ENCODE peak calls at places on chromosome 15, in seven cellular contexts. P, F, R, I, A, N and K are unnamed samples.

GRCh38 chr15:75149911-75150709 is 51.6 kb upstream of the C15orf39 start:
- DNase-seq in P (no peak), F (peak), R (peak), I (no peak), A (no peak), N (no peak), K (no peak)

GRCh38 chr15:87154771-87155170 is 1075.1 kb downstream of the AGBL1 start:
- DNase-seq in P (no peak), F (peak), R (peak), I (no peak), A (no peak), N (no peak), K (no peak)

GRCh38 chr15:45023659-45024320 is 795 bp downstream of the SORD start:
- DNase-seq in P (peak), F (no peak), R (peak), I (no peak), A (no peak), N (no peak), K (peak)

GRCh38 chr15:68581725-68582124 is 2.9 kb downstream of the CORO2B start:
- DNase-seq in P (no peak), F (no peak), R (no peak), I (no peak), A (no peak), N (no peak), K (no peak)

GRCh38 chr15:46039703-46040102 is 404.9 kb downstream of the SQOR start:
- DNase-seq in P (no peak), F (no peak), R (no peak), I (no peak), A (no peak), N (no peak), K (no peak)

GRCh38 chr15:83671603-83672002 is 17.7 kb downstream of the ADAMTSL3 start:
- DNase-seq in P (no peak), F (no peak), R (no peak), I (no peak), A (no peak), N (no peak), K (no peak)

GRCh38 chr15:25242166-25242879 is 196.5 kb downstream of the UBE3A start:
- DNase-seq in P (no peak), F (no peak), R (no peak), I (no peak), A (no peak), N (no peak), K (no peak)

GRCh38 chr15:34023932-34024331 is 15.1 kb downstream of the AVEN start:
- DNase-seq in P (no peak), F (no peak), R (peak), I (no peak), A (no peak), N (no peak), K (no peak)

GRCh38 chr15:77634266-77634962 is 1.7 kb upstream of the LINGO1 start:
- DNase-seq in P (peak), F (peak), R (peak), I (peak), A (peak), N (peak), K (peak)

GRCh38 chr15:76533995-76534394 is 197.4 kb downstream of the ISL2 start:
- DNase-seq in P (no peak), F (peak), R (peak), I (no peak), A (no peak), N (no peak), K (no peak)

GRCh38 chr15:77840962-77841361 is 208.2 kb upstream of the LINGO1 start:
- DNase-seq in P (no peak), F (peak), R (peak), I (no peak), A (peak), N (no peak), K (no peak)

GRCh38 chr15:82921242-82921641 is 31.3 kb downstream of the HOMER2 start:
- DNase-seq in P (no peak), F (no peak), R (no peak), I (no peak), A (no peak), N (no peak), K (no peak)

GRCh38 chr15:62124176-62124952 is 40.7 kb downstream of the C2CD4B start:
- DNase-seq in P (no peak), F (peak), R (peak), I (no peak), A (no peak), N (no peak), K (no peak)

GRCh38 chr15:92205255-92205739 is 188.4 kb upstream of the ST8SIA2 start:
- DNase-seq in P (no peak), F (no peak), R (no peak), I (no peak), A (peak), N (peak), K (peak)

GRCh38 chr15:69713726-69714559 is 261.3 kb downstream of the RPLP1 start:
- DNase-seq in P (no peak), F (no peak), R (no peak), I (no peak), A (no peak), N (no peak), K (no peak)

GRCh38 chr15:69718916-69719315 is 266.3 kb downstream of the RPLP1 start:
- DNase-seq in P (no peak), F (no peak), R (no peak), I (no peak), A (no peak), N (no peak), K (no peak)

GRCh38 chr15:69718445-69718844 is 265.8 kb downstream of the RPLP1 start:
- DNase-seq in P (no peak), F (no peak), R (no peak), I (no peak), A (no peak), N (no peak), K (no peak)

GRCh38 chr15:69712999-69713398 is 260.4 kb downstream of the RPLP1 start:
- DNase-seq in P (no peak), F (no peak), R (no peak), I (no peak), A (no peak), N (no peak), K (no peak)

DNA sequence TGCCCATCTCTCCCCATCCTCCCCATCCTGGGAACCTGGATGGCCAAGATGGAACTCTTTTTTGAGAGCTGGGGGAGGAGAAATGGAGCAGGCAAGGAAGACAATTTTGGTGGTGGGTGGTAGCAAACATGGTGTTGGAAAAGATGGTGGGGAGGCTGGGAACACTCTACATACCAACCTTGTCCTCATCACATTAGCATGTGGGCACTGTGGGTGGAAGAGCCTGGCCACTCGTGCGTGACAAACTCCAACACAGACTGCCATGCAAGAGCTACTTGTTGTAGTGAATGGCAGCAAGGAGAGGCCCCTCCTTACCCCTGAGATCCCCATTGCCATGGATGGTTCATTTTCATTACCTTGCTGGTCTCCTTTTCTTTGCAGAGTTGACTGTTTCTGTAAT is 262.6 kb downstream of the RPLP1 start:
- DNase-seq in P (no peak), F (no peak), R (no peak), I (no peak), A (no peak), N (no peak), K (no peak)
- H3K18ac ChIP-seq in P (no peak), F (no peak), R (no peak), I (no peak), A (no peak), N (no peak), K (no peak)

GRCh38 chr15:85044251-85044853 is 62.7 kb downstream of the PDE8A start:
- DNase-seq in P (no peak), F (peak), R (peak), I (peak), A (peak), N (no peak), K (peak)
- H3K23ac ChIP-seq in P (no peak), F (no peak), R (peak), I (no peak), A (no peak), N (no peak), K (no peak)

GRCh38 chr15:98999233-98999632 is 8.4 kb downstream of the PGPEP1L start:
- DNase-seq in P (no peak), F (no peak), R (no peak), I (no peak), A (no peak), N (no peak), K (no peak)
- H3K18ac ChIP-seq in P (no peak), F (no peak), R (no peak), I (no peak), A (no peak), N (no peak), K (no peak)

DNA sequence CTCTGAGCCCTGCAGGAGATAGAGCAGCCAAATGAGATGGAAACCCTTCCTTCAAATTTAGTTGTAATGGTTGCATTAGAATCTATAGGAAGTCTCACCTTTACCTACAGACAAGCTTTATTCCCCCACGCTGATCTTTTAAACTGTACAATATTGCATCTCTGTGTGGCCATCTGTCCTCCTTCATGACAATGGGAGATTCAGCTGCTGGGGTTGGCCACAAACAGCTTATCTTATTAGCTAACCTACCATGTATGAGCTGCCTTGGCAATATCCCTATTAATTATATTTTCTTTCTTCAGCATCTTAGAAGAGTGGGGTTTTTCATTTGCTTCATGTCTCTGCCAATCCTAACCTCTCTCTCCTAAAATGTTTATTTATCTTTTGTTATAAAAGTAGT is 238.7 kb upstream of the NR2E3 start:
- DNase-seq in P (no peak), F (no peak), R (no peak), I (no peak), A (no peak), N (no peak), K (no peak)
- H3K23ac ChIP-seq in P (no peak), F (no peak), R (no peak), I (no peak), A (no peak), N (no peak), K (no peak)

GRCh38 chr15:60324706-60325438 is 72.9 kb downstream of the ANXA2 start:
- DNase-seq in P (no peak), F (no peak), R (no peak), I (no peak), A (no peak), N (no peak), K (no peak)
- H3K18ac ChIP-seq in P (no peak), F (no peak), R (no peak), I (no peak), A (no peak), N (peak), K (no peak)

GRCh38 chr15:38690737-38691332 is 126.2 kb upstream of the RASGRP1 start:
- DNase-seq in P (peak), F (peak), R (peak), I (peak), A (peak), N (peak), K (peak)
- H3K23ac ChIP-seq in P (no peak), F (no peak), R (no peak), I (no peak), A (no peak), N (no peak), K (no peak)